ENCODE peak calls at places on chromosomes 11 and 22, in ten cellular contexts. K is Calu3, F is AG04449, W is PC-3, V is fibroblast of lung, E is H1, S is A549, M is MM.1S, I is psoas muscle, R is fibroblast of the aortic adventitia. G is an unnamed sample.

GRCh38 chr11:132058211-132058772 is 687.9 kb downstream of the NTM start:
- DNase-seq in K (no peak), F (no peak), W (no peak), V (peak; percentile 85), E (no peak), S (no peak), M (no peak), I (no peak), R (peak; percentile 74), G (no peak)

GRCh38 chr22:37924386-37925065 is 18.4 kb downstream of the MICALL1 start:
- DNase-seq in K (no peak), F (no peak), W (no peak), V (no peak), E (no peak), S (no peak), M (no peak), I (no peak), R (no peak), G (no peak)

GRCh38 chr11:94655291-94655690 is 88.1 kb downstream of the PIWIL4 start:
- DNase-seq in K (no peak), F (no peak), W (no peak), V (no peak), E (peak; percentile 34), S (no peak), M (no peak), I (no peak), R (no peak), G (no peak)

GRCh38 chr11:94845622-94846021 is 77.5 kb downstream of the AMOTL1 start:
- DNase-seq in K (no peak), F (peak; percentile 62), W (peak; percentile 93), V (peak; percentile 27), E (no peak), S (peak; percentile 26), M (no peak), I (no peak), R (no peak), G (no peak)

GRCh38 chr11:6245536-6245935 is 6.6 kb downstream of the CNGA4 start:
- DNase-seq in K (no peak), F (no peak), W (no peak), V (no peak), E (no peak), S (no peak), M (no peak), I (no peak), R (no peak), G (no peak)

GRCh38 chr11:5103066-5103465 is 33.7 kb downstream of the OR52E1 start:
- DNase-seq in K (no peak), F (no peak), W (no peak), V (no peak), E (no peak), S (no peak), M (no peak), I (no peak), R (no peak), G (no peak)

GRCh38 chr22:20450551-20450906 is 12.9 kb upstream of the SCARF2 start:
- DNase-seq in K (no peak), F (no peak), W (no peak), V (no peak), E (no peak), S (no peak), M (no peak), I (no peak), R (no peak), G (no peak)

GRCh38 chr11:126948563-126948962 is 52.0 kb downstream of the KIRREL3 start:
- DNase-seq in K (no peak), F (no peak), W (no peak), V (peak; percentile 63), E (no peak), S (no peak), M (no peak), I (no peak), R (no peak), G (no peak)

GRCh38 chr11:17658211-17658610 is 61.2 kb upstream of the MYOD1 start:
- DNase-seq in K (no peak), F (no peak), W (no peak), V (no peak), E (no peak), S (no peak), M (no peak), I (no peak), R (no peak), G (no peak)

GRCh38 chr11:14537134-14537599 is 17.0 kb upstream of the PSMA1 start:
- DNase-seq in K (peak; percentile 22), F (no peak), W (peak; percentile 55), V (peak; percentile 7), E (no peak), S (peak; percentile 44), M (peak; percentile 61), I (no peak), R (peak; percentile 55), G (no peak)

GRCh38 chr11:2930705-2931415 is 1.6 kb upstream of the PHLDA2 start:
- DNase-seq in K (peak; percentile 99), F (no peak), W (peak; percentile 84), V (no peak), E (peak; percentile 97), S (peak; percentile 90), M (peak; percentile 84), I (peak; percentile 50), R (peak; percentile 11), G (peak; percentile 27)

GRCh38 chr11:123245567-123245966 is 50.5 kb upstream of the CLMP start:
- DNase-seq in K (no peak), F (no peak), W (no peak), V (no peak), E (no peak), S (no peak), M (no peak), I (no peak), R (no peak), G (no peak)

GRCh38 chr11:123247813-123248379 is 52.8 kb upstream of the CLMP start:
- DNase-seq in K (no peak), F (no peak), W (no peak), V (no peak), E (no peak), S (no peak), M (no peak), I (no peak), R (no peak), G (no peak)

GRCh38 chr11:123249354-123249753 is 54.3 kb upstream of the CLMP start:
- DNase-seq in K (no peak), F (no peak), W (peak; percentile 24), V (peak; percentile 47), E (no peak), S (no peak), M (no peak), I (no peak), R (no peak), G (no peak)

GRCh38 chr11:123246749-123247497 is 51.9 kb upstream of the CLMP start:
- DNase-seq in K (peak; percentile 81), F (no peak), W (peak; percentile 92), V (peak; percentile 64), E (peak; percentile 92), S (peak; percentile 75), M (peak; percentile 83), I (peak; percentile 78), R (peak; percentile 85), G (peak; percentile 84)

GRCh38 chr11:123247498-123247799 is 52.4 kb upstream of the CLMP start:
- DNase-seq in K (no peak), F (no peak), W (no peak), V (no peak), E (no peak), S (no peak), M (no peak), I (no peak), R (no peak), G (no peak)
- TF ChIP-seq CTCF in K (no peak), F (no peak), W (no peak), V (no peak), E (no peak), S (no peak), M (no peak), I (no peak), R (no peak), G (no peak)

DNA sequence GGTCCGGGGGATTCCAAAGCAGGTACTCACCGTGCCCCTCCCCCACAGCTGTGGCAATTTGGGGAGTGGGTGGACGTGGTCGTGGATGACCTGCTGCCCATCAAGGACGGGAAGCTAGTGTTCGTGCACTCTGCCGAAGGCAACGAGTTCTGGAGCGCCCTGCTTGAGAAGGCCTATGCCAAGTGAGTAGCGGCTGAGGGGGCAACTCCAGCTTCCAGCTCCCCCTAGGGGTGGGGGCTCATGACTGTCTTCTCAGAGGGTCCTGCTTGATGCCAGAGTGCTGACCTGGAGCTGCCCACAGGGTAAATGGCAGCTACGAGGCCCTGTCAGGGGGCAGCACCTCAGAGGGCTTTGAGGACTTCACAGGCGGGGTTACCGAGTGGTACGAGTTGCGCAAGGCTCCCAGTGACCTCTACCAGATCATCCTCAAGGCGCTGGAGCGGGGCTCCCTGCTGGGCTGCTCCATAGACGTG is 4.2 kb downstream of the CAPN1 start:
- DNase-seq in K (no peak), F (no peak), W (no peak), V (no peak), E (peak; percentile 69), S (no peak), M (no peak), I (no peak), R (no peak), G (no peak)
- TF ChIP-seq CTCF in K (peak; percentile 20), F (no peak), W (peak; percentile 29), V (peak; percentile 2), E (peak; percentile 72), S (no peak), M (no peak), I (no peak), R (no peak), G (no peak)

GRCh38 chr11:64787526-64788320 is 9.4 kb upstream of the SF1 start:
- DNase-seq in K (peak; percentile 78), F (no peak), W (peak; percentile 64), V (peak; percentile 25), E (peak; percentile 89), S (peak; percentile 72), M (peak; percentile 47), I (peak; percentile 63), R (peak; percentile 53), G (no peak)
- TF ChIP-seq CTCF in K (peak; percentile 74), F (peak; percentile 77), W (peak; percentile 93), V (peak; percentile 73), E (peak; percentile 91), S (peak; percentile 81), M (peak; percentile 69), I (peak; percentile 58), R (peak; percentile 88), G (peak; percentile 58)

GRCh38 chr11:73225851-73226250 is 7.8 kb downstream of the P2RY2 start:
- DNase-seq in K (no peak), F (no peak), W (no peak), V (no peak), E (no peak), S (no peak), M (no peak), I (no peak), R (no peak), G (no peak)

GRCh38 chr11:73229321-73230275 is 11.5 kb downstream of the P2RY2 start:
- DNase-seq in K (no peak), F (no peak), W (no peak), V (no peak), E (no peak), S (no peak), M (no peak), I (no peak), R (no peak), G (no peak)

GRCh38 chr11:73228268-73229134 is 10.4 kb downstream of the P2RY2 start:
- DNase-seq in K (no peak), F (no peak), W (no peak), V (no peak), E (no peak), S (no peak), M (no peak), I (no peak), R (no peak), G (no peak)

GRCh38 chr11:73226297-73227006 is 8.4 kb downstream of the P2RY2 start:
- DNase-seq in K (no peak), F (no peak), W (no peak), V (no peak), E (no peak), S (no peak), M (no peak), I (no peak), R (no peak), G (no peak)

GRCh38 chr11:73227571-73228211 is 9.6 kb downstream of the P2RY2 start:
- DNase-seq in K (peak; percentile 91), F (no peak), W (peak; percentile 96), V (no peak), E (peak; percentile 87), S (no peak), M (no peak), I (no peak), R (no peak), G (peak; percentile 86)
- TF ChIP-seq CTCF in K (peak; percentile 57), F (no peak), W (peak; percentile 66), V (no peak), E (peak; percentile 67), S (no peak), M (no peak), I (no peak), R (no peak), G (peak; percentile 17)

G was measured in mesothelial cell of epicardium.